ENCODE peak calls at places on chromosomes 13 and 19, in five cellular contexts. One of them, this sample, is unnamed.

GRCh38 chr19:35901055-35901644 is 810 bp upstream of the NFKBID start:
- DNase-seq in CD8-positive, alpha-beta T cell: no peak
- DNase-seq in activated T-cell treated with anti-CD3 and anti-CD28 coated beads, Interleukin-2, amount 50 U/mL, for 72 hours: no peak
- DNase-seq in astrocyte: peak
- DNase-seq in AG04450: no peak
- DNase-seq in this sample: no peak

GRCh38 chr13:30114586-30115256 is 192.6 kb downstream of the KATNAL1 start:
- DNase-seq in CD8-positive, alpha-beta T cell: peak
- DNase-seq in astrocyte: peak
- DNase-seq in AG04450: no peak
- DNase-seq in activated T-cell treated with anti-CD3 and anti-CD28 coated beads, Interleukin-2, amount 50 U/mL, for 72 hours: peak
- DNase-seq in this sample: peak

GRCh38 chr13:113082198-113083021 is 23.2 kb upstream of the F7 start:
- DNase-seq in AG04450: no peak
- DNase-seq in CD8-positive, alpha-beta T cell: no peak
- DNase-seq in astrocyte: no peak
- DNase-seq in activated T-cell treated with anti-CD3 and anti-CD28 coated beads, Interleukin-2, amount 50 U/mL, for 72 hours: no peak
- DNase-seq in this sample: no peak

GRCh38 chr19:6417713-6418561 is 6.7 kb downstream of the KHSRP start:
- DNase-seq in AG04450: no peak
- DNase-seq in activated T-cell treated with anti-CD3 and anti-CD28 coated beads, Interleukin-2, amount 50 U/mL, for 72 hours: no peak
- DNase-seq in CD8-positive, alpha-beta T cell: no peak
- DNase-seq in astrocyte: no peak
- DNase-seq in this sample: no peak

GRCh38 chr19:990119-990571 is 6.0 kb downstream of the WDR18 start:
- DNase-seq in activated T-cell treated with anti-CD3 and anti-CD28 coated beads, Interleukin-2, amount 50 U/mL, for 72 hours: no peak
- DNase-seq in astrocyte: no peak
- DNase-seq in AG04450: no peak
- DNase-seq in CD8-positive, alpha-beta T cell: no peak
- DNase-seq in this sample: no peak

GRCh38 chr19:18932216-18932841 is 8.7 kb downstream of the HOMER3 start:
- DNase-seq in astrocyte: no peak
- DNase-seq in AG04450: no peak
- DNase-seq in CD8-positive, alpha-beta T cell: peak
- DNase-seq in activated T-cell treated with anti-CD3 and anti-CD28 coated beads, Interleukin-2, amount 50 U/mL, for 72 hours: peak
- DNase-seq in this sample: peak

GRCh38 chr13:108917581-108917980 is 288.2 kb downstream of the MYO16 start:
- DNase-seq in AG04450: no peak
- DNase-seq in activated T-cell treated with anti-CD3 and anti-CD28 coated beads, Interleukin-2, amount 50 U/mL, for 72 hours: no peak
- DNase-seq in astrocyte: peak
- DNase-seq in CD8-positive, alpha-beta T cell: no peak
- DNase-seq in this sample: no peak

GRCh38 chr13:70708744-70709143 is 600.5 kb upstream of the KLHL1 start:
- DNase-seq in activated T-cell treated with anti-CD3 and anti-CD28 coated beads, Interleukin-2, amount 50 U/mL, for 72 hours: no peak
- DNase-seq in CD8-positive, alpha-beta T cell: no peak
- DNase-seq in astrocyte: no peak
- DNase-seq in AG04450: no peak
- DNase-seq in this sample: no peak

GRCh38 chr19:575527-576506 is 3.4 kb downstream of the BSG start:
- DNase-seq in activated T-cell treated with anti-CD3 and anti-CD28 coated beads, Interleukin-2, amount 50 U/mL, for 72 hours: no peak
- DNase-seq in CD8-positive, alpha-beta T cell: no peak
- DNase-seq in AG04450: no peak
- DNase-seq in astrocyte: peak
- DNase-seq in this sample: no peak

GRCh38 chr13:45333973-45334922 is 6.7 kb downstream of the TPT1 start:
- DNase-seq in astrocyte: peak
- DNase-seq in CD8-positive, alpha-beta T cell: peak
- DNase-seq in AG04450: no peak
- DNase-seq in activated T-cell treated with anti-CD3 and anti-CD28 coated beads, Interleukin-2, amount 50 U/mL, for 72 hours: peak
- DNase-seq in this sample: no peak

GRCh38 chr19:46613525-46613924 is 11.4 kb downstream of the PTGIR start:
- DNase-seq in activated T-cell treated with anti-CD3 and anti-CD28 coated beads, Interleukin-2, amount 50 U/mL, for 72 hours: no peak
- DNase-seq in CD8-positive, alpha-beta T cell: no peak
- DNase-seq in AG04450: no peak
- DNase-seq in astrocyte: no peak
- DNase-seq in this sample: no peak

GRCh38 chr19:46955114-46955812 is 64.4 kb upstream of the NPAS1 start:
- DNase-seq in activated T-cell treated with anti-CD3 and anti-CD28 coated beads, Interleukin-2, amount 50 U/mL, for 72 hours: peak
- DNase-seq in CD8-positive, alpha-beta T cell: peak
- DNase-seq in astrocyte: peak
- DNase-seq in AG04450: no peak
- DNase-seq in this sample: no peak

GRCh38 chr13:98155475-98156111 is 12.7 kb downstream of the FARP1 start:
- DNase-seq in AG04450: no peak
- DNase-seq in CD8-positive, alpha-beta T cell: no peak
- DNase-seq in astrocyte: peak
- DNase-seq in activated T-cell treated with anti-CD3 and anti-CD28 coated beads, Interleukin-2, amount 50 U/mL, for 72 hours: no peak
- DNase-seq in this sample: no peak

GRCh38 chr13:89514534-89515312 is 1832.8 kb upstream of the MIR17HG start:
- DNase-seq in CD8-positive, alpha-beta T cell: no peak
- DNase-seq in AG04450: peak
- DNase-seq in activated T-cell treated with anti-CD3 and anti-CD28 coated beads, Interleukin-2, amount 50 U/mL, for 72 hours: no peak
- DNase-seq in astrocyte: peak
- DNase-seq in this sample: no peak

GRCh38 chr13:55606045-55606665 is 1534.6 kb upstream of the PRR20A start:
- DNase-seq in activated T-cell treated with anti-CD3 and anti-CD28 coated beads, Interleukin-2, amount 50 U/mL, for 72 hours: no peak
- DNase-seq in astrocyte: no peak
- DNase-seq in CD8-positive, alpha-beta T cell: no peak
- DNase-seq in AG04450: no peak
- DNase-seq in this sample: no peak

GRCh38 chr19:31641591-31641990 is 292.4 kb upstream of the TSHZ3 start:
- DNase-seq in activated T-cell treated with anti-CD3 and anti-CD28 coated beads, Interleukin-2, amount 50 U/mL, for 72 hours: no peak
- DNase-seq in astrocyte: peak
- DNase-seq in AG04450: no peak
- DNase-seq in CD8-positive, alpha-beta T cell: no peak
- DNase-seq in this sample: no peak

GRCh38 chr13:41244555-41244954 is 18.8 kb downstream of the MTRF1 start:
- DNase-seq in astrocyte: no peak
- DNase-seq in CD8-positive, alpha-beta T cell: no peak
- DNase-seq in AG04450: no peak
- DNase-seq in activated T-cell treated with anti-CD3 and anti-CD28 coated beads, Interleukin-2, amount 50 U/mL, for 72 hours: no peak
- DNase-seq in this sample: no peak

GRCh38 chr19:3507371-3508120 is 1.4 kb downstream of the FZR1 start:
- DNase-seq in AG04450: no peak
- DNase-seq in astrocyte: no peak
- DNase-seq in activated T-cell treated with anti-CD3 and anti-CD28 coated beads, Interleukin-2, amount 50 U/mL, for 72 hours: peak
- DNase-seq in CD8-positive, alpha-beta T cell: peak
- DNase-seq in this sample: no peak

GRCh38 chr19:50547385-50548190 is 20.6 kb downstream of the LRRC4B start:
- DNase-seq in CD8-positive, alpha-beta T cell: no peak
- DNase-seq in activated T-cell treated with anti-CD3 and anti-CD28 coated beads, Interleukin-2, amount 50 U/mL, for 72 hours: no peak
- DNase-seq in AG04450: no peak
- DNase-seq in astrocyte: no peak
- DNase-seq in this sample: no peak

GRCh38 chr19:10718205-10719196 is 622 bp downstream of the DNM2 start:
- DNase-seq in AG04450: no peak
- DNase-seq in CD8-positive, alpha-beta T cell: peak
- DNase-seq in astrocyte: peak
- DNase-seq in activated T-cell treated with anti-CD3 and anti-CD28 coated beads, Interleukin-2, amount 50 U/mL, for 72 hours: peak
- DNase-seq in this sample: no peak

GRCh38 chr19:3575260-3575741 is 2.6 kb downstream of the HMG20B start:
- DNase-seq in activated T-cell treated with anti-CD3 and anti-CD28 coated beads, Interleukin-2, amount 50 U/mL, for 72 hours: no peak
- DNase-seq in AG04450: no peak
- DNase-seq in astrocyte: no peak
- DNase-seq in CD8-positive, alpha-beta T cell: no peak
- DNase-seq in this sample: no peak

GRCh38 chr19:53812335-53812734 is 11.8 kb downstream of the NLRP12 start:
- DNase-seq in astrocyte: no peak
- DNase-seq in CD8-positive, alpha-beta T cell: no peak
- DNase-seq in AG04450: no peak
- DNase-seq in activated T-cell treated with anti-CD3 and anti-CD28 coated beads, Interleukin-2, amount 50 U/mL, for 72 hours: no peak
- DNase-seq in this sample: no peak

GRCh38 chr19:34237939-34238338 is 16.4 kb upstream of the GARRE1 start:
- DNase-seq in AG04450: no peak
- DNase-seq in CD8-positive, alpha-beta T cell: no peak
- DNase-seq in activated T-cell treated with anti-CD3 and anti-CD28 coated beads, Interleukin-2, amount 50 U/mL, for 72 hours: no peak
- DNase-seq in astrocyte: no peak
- DNase-seq in this sample: no peak

GRCh38 chr19:2426661-2427322 is 594 bp downstream of the TIMM13 start:
- DNase-seq in activated T-cell treated with anti-CD3 and anti-CD28 coated beads, Interleukin-2, amount 50 U/mL, for 72 hours: peak
- DNase-seq in astrocyte: no peak
- DNase-seq in AG04450: no peak
- DNase-seq in CD8-positive, alpha-beta T cell: peak
- DNase-seq in this sample: no peak

GRCh38 chr19:19540707-19541515 is 2.8 kb downstream of the CILP2 start:
- DNase-seq in CD8-positive, alpha-beta T cell: peak
- DNase-seq in activated T-cell treated with anti-CD3 and anti-CD28 coated beads, Interleukin-2, amount 50 U/mL, for 72 hours: peak
- DNase-seq in AG04450: no peak
- DNase-seq in astrocyte: no peak
- DNase-seq in this sample: peak